ENCODE peak calls at places on chromosomes 12 and 14, in four cellular contexts. F is IMR-90, D is neuronal stem cell, X is mesenchymal stem cell. N is an unnamed sample. For H3K4me1, the result is how much of the 10 kb centered on the place peaks cover.

GRCh38 chr12:130119241-130119861 is 42.9 kb upstream of the FZD10 start:
- DNase-seq in X (no peak), F (no peak), D (no peak), N (no peak)

GRCh38 chr12:30110970-30111586 is 327.3 kb upstream of the TMTC1 start:
- DNase-seq in D (no peak), F (peak), X (peak), N (no peak)

GRCh38 chr12:54330442-54330841 is 5.5 kb downstream of the COPZ1 start:
- DNase-seq in X (no peak), F (no peak), D (no peak), N (no peak)

GRCh38 chr12:120290541-120291312 is 976 bp downstream of the RNU4-2 start:
- DNase-seq in D (no peak), F (no peak), X (no peak), N (peak)

GRCh38 chr12:164207-164606 is 49.8 kb downstream of the SLC6A12 start:
- DNase-seq in D (no peak), F (no peak), X (no peak), N (no peak)

GRCh38 chr14:51328089-51328941 is 88.3 kb downstream of the TMX1 start:
- DNase-seq in D (no peak), F (peak), X (peak), N (peak)

GRCh38 chr14:67232066-67232465 is 9.2 kb upstream of the PALS1 start:
- DNase-seq in X (peak), D (no peak), F (no peak), N (peak)

GRCh38 chr14:94575730-94576585 is 5.3 kb upstream of the SERPINA5 start:
- DNase-seq in X (no peak), D (no peak), F (peak), N (no peak)

GRCh38 chr14:54338696-54339317 is 58.0 kb upstream of the CDKN3 start:
- DNase-seq in F (peak), X (peak), D (no peak), N (peak)

GRCh38 chr14:105858676-105859025 is 332.3 kb downstream of the TMEM121 start:
- DNase-seq in D (no peak), X (no peak), F (no peak), N (no peak)

GRCh38 chr14:77339407-77339806 is 18.6 kb downstream of the GSTZ1 start:
- DNase-seq in X (peak), D (no peak), F (peak), N (no peak)

GRCh38 chr14:32244404-32244803 is 41.3 kb upstream of the RNU6-8 start:
- DNase-seq in X (no peak), F (no peak), D (no peak), N (peak)

GRCh38 chr14:60573943-60574496 is 65.1 kb downstream of the SIX6 start:
- DNase-seq in X (no peak), D (no peak), F (no peak), N (no peak)

GRCh38 chr12:180445-180844 is 33.5 kb downstream of the SLC6A12 start:
- DNase-seq in X (peak), D (no peak), F (peak), N (no peak)

GRCh38 chr14:104800600-104801283 is at the start of gene ZBTB42:
- DNase-seq in X (peak), D (no peak), F (peak), N (peak)
- H3K9ac ChIP-seq in X (peak), D (peak), F (peak), N (peak)

DNA sequence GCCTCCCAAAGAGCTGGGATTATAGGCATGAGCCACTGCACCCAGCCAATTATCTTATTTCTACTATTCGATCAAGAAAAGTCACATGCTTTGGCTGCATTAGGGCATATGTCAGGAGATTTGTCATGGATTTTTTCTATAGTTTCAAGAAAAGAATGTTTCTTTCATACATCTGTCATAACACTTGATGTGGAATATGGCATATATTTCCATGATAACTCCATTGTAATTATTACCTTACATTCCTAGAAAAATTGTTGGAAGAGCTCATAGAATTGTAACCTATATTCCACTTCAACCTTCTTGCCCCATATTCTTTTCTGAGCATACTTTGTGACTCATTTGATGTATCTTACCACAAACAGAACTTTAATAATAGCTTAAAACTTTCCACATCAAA is 740.9 kb upstream of the FLRT2 start:
- DNase-seq in D (no peak), X (no peak), F (no peak), N (no peak)
- H3K4me1 ChIP-seq in D (under half), X (under half), F (under half), N (under half)

DNA sequence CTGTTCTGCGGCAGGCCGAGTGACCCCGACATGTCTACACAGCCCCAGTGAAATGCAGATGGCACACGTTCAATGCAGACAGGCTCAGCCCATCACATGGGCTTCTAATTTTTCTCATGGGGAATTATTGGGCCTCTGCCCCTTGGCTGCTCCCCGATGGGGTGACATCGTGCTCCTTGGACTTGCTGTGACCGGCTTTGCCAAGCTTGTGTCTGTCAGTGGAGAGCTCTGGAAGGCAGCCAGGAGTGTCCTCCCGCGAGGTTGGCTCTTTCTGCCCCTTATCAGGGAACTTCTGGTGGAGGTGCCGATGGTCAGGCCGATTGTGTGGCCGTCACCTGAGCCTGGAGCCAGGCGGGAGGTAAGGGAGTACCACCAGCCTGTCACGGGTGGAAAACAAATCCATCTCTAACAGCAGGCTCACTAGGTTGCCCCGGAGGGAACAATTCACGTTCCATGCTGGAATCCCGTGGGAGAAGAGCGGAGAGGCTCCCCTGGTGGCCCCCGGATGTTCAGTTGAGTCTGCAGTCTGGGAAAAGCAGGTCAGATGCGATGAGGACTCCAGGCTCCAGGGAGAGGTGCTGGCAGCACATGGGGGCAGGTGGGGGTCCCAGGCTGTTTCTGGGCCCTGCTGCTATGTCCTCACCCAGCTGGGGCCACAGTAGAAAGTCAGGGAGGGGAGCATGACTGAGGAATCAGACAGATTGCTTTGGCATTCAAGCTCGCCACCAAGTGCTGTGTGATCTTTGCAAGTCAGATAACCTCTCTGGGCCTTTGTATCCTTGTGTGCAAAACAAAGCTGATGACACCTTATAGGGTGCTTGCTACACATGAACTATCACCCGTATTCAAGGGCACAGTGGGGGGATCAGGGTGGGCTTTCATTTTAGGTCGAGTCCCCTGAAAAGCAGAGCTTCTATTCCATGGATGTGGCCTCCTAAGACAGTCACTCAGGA is 43.2 kb upstream of the EML1 start:
- DNase-seq in X (no peak), F (no peak), D (no peak), N (no peak)
- H2BK15ac ChIP-seq in X (no peak), F (peak), D (peak), N (no peak)

GRCh38 chr12:118358607-118359540 is 13.8 kb downstream of the TAOK3 start:
- DNase-seq in F (no peak), X (no peak), D (no peak), N (no peak)
- H3K9ac ChIP-seq in F (no peak), X (peak), D (no peak), N (no peak)

DNA sequence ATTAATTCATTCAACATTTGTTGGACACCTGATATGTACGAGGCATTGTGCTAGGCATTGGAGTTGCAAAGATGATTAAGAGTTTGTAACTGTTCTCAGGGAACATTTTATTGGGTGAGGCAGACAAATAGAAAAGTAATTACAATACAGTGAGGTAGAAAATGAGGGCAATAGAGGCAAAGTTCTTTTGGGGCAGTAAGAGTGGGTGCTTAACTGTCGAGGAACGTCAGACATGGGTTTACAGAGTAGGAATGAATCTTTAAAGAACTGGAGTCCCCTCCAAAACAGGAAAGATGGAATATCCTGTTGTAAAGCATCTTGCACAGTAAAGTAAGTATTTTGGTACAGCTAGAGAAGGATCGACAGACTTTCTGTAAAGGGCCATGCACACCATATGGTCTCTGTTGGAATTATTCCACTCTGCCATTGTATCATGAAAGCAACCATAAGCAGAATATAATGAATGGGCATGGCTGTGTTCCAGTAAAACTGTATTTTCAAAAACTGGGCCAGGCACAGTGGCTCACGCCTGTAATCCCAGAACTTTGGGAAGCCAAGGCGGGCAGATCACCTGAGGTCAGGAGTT is 9.1 kb downstream of the CREBL2 start:
- DNase-seq in F (no peak), X (no peak), D (no peak), N (no peak)
- H3K4me1 ChIP-seq in F (under half), X (under half), D (under half), N (under half)

GRCh38 chr14:64720190-64720589 is 16.0 kb downstream of the PLEKHG3 start:
- DNase-seq in F (peak), D (no peak), X (peak), N (peak)

GRCh38 chr14:64719601-64720000 is 15.4 kb downstream of the PLEKHG3 start:
- DNase-seq in D (no peak), F (no peak), X (peak), N (peak)

GRCh38 chr14:64717870-64718269 is 13.6 kb downstream of the PLEKHG3 start:
- DNase-seq in X (no peak), F (peak), D (no peak), N (peak)

GRCh38 chr14:64721391-64721791 is 17.2 kb downstream of the PLEKHG3 start:
- DNase-seq in D (no peak), X (peak), F (peak), N (no peak)

GRCh38 chr14:64718762-64719161 is 14.5 kb downstream of the PLEKHG3 start:
- DNase-seq in X (no peak), F (no peak), D (no peak), N (peak)
- H2BK15ac ChIP-seq in X (no peak), F (no peak), D (no peak), N (no peak)

GRCh38 chr14:89953602-89954001 is 928 bp downstream of the EFCAB11 start:
- DNase-seq in X (no peak), F (no peak), D (no peak), N (no peak)
- H3K9ac ChIP-seq in X (peak), F (no peak), D (no peak), N (peak)

GRCh38 chr14:92751819-92752218 is 3.4 kb upstream of the LGMN start:
- DNase-seq in X (no peak), F (no peak), D (no peak), N (peak)

GRCh38 chr14:92744198-92744597 is 4.2 kb downstream of the LGMN start:
- DNase-seq in X (no peak), D (no peak), F (no peak), N (no peak)

GRCh38 chr14:92753250-92753649 is 4.8 kb upstream of the LGMN start:
- DNase-seq in X (no peak), D (no peak), F (no peak), N (no peak)

GRCh38 chr14:92747701-92748258 is 647 bp downstream of the LGMN start:
- DNase-seq in D (no peak), F (no peak), X (peak), N (peak)

GRCh38 chr14:92748259-92749016 is at the start of gene LGMN:
- DNase-seq in X (peak), D (peak), F (peak), N (peak)
- H3K4me1 ChIP-seq in X (under half), D (under half), F (under half), N (under half)

GRCh38 chr12:52147983-52148540 is 43.8 kb downstream of the KRT80 start:
- DNase-seq in F (no peak), X (no peak), D (no peak), N (no peak)

GRCh38 chr12:52149182-52149641 is 42.6 kb downstream of the KRT80 start:
- DNase-seq in D (no peak), F (no peak), X (no peak), N (peak)

GRCh38 chr12:52147367-52147972 is 44.3 kb downstream of the KRT80 start:
- DNase-seq in D (no peak), X (peak), F (peak), N (peak)

GRCh38 chr12:52149651-52150241 is 42.1 kb downstream of the KRT80 start:
- DNase-seq in D (no peak), X (no peak), F (no peak), N (peak)

DNA sequence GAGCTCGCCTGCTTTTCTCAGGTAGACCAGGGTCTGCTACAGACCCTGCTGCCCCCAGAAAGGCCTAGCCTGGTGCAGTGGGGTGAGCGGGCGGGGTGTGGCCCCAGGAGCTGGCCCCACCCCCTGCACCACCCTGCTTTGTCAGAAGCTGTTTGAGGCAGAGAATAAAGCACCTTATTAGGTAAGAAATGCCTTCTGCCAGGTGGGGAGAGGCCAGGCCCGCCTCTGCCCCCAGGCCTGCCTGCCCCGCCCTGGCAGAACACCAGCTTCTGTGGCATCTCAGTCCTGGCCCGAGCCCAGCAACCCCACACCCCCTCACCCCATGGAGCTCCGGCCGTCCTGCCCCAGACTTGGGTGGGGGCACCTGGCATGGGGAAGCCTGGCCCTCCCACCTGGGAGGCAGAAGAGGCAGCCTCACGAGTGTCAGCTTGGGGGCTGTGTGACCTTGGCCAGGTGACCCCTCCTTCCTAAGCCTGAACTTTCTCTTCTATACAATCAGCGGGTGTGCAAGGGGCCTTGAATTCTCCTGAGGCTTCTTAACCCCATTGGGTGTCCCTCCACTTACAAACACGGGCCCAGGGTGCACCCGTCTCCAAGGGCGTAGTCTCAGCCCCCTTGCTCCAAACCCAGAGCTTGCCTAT is 43.2 kb downstream of the KRT80 start:
- DNase-seq in X (no peak), D (no peak), F (no peak), N (no peak)
- H2BK15ac ChIP-seq in X (peak), D (peak), F (peak), N (no peak)